ENCODE peak calls at places on chromosomes 13 and 19, in eight cellular contexts. T, J, Y, U, R, C, P and Q are unnamed samples.
A peak's percentile ranks its signal among the peaks of the same experiment; 100 is the strongest.

GRCh38 chr13:109309625-109310363 is 476.6 kb downstream of the IRS2 start:
- DNase-seq in T (no peak), J (no peak), Y (peak; percentile 34), U (no peak), R (peak; percentile 54), C (no peak), P (no peak), Q (no peak)

GRCh38 chr19:516884-517424 is 9.7 kb downstream of the TPGS1 start:
- DNase-seq in T (no peak), J (no peak), Y (no peak), U (no peak), R (no peak), C (no peak), P (no peak), Q (no peak)

GRCh38 chr13:98512774-98513327 is 64.1 kb downstream of the STK24 start:
- DNase-seq in T (no peak), J (no peak), Y (no peak), U (no peak), R (no peak), C (peak; percentile 15), P (no peak), Q (no peak)

GRCh38 chr19:14943601-14944000 is 2.3 kb downstream of the OR7C2 start:
- DNase-seq in T (no peak), J (no peak), Y (no peak), U (no peak), R (no peak), C (no peak), P (no peak), Q (no peak)

GRCh38 chr19:29397748-29398147 is 128.0 kb upstream of the VSTM2B start:
- DNase-seq in T (no peak), J (no peak), Y (no peak), U (no peak), R (no peak), C (no peak), P (no peak), Q (no peak)

GRCh38 chr19:33580026-33580644 is 41.6 kb upstream of the CHST8 start:
- DNase-seq in T (no peak), J (no peak), Y (peak; percentile 13), U (no peak), R (peak; percentile 60), C (no peak), P (no peak), Q (no peak)

GRCh38 chr13:20411638-20412342 is 113.9 kb downstream of the CRYL1 start:
- DNase-seq in T (no peak), J (no peak), Y (no peak), U (no peak), R (no peak), C (peak; percentile 26), P (no peak), Q (no peak)

GRCh38 chr13:91375119-91375729 is 23.2 kb upstream of the GPC5 start:
- DNase-seq in T (no peak), J (no peak), Y (no peak), U (no peak), R (no peak), C (no peak), P (no peak), Q (no peak)

GRCh38 chr19:7267792-7268736 is 26.1 kb downstream of the INSR start:
- DNase-seq in T (no peak), J (no peak), Y (no peak), U (no peak), R (no peak), C (no peak), P (peak; percentile 54), Q (peak; percentile 65)

GRCh38 chr13:53237696-53238095 is 209.1 kb downstream of the OLFM4 start:
- DNase-seq in T (no peak), J (no peak), Y (no peak), U (no peak), R (no peak), C (no peak), P (no peak), Q (no peak)

GRCh38 chr13:45047394-45048328 is 58.3 kb downstream of the GPALPP1 start:
- DNase-seq in T (peak; percentile 62), J (peak; percentile 71), Y (peak; percentile 80), U (peak; percentile 68), R (peak; percentile 83), C (peak; percentile 69), P (peak; percentile 81), Q (peak; percentile 69)

GRCh38 chr19:48511800-48512503 is at the start of gene LMTK3:
- DNase-seq in T (peak; percentile 79), J (no peak), Y (no peak), U (no peak), R (no peak), C (peak; percentile 77), P (no peak), Q (peak; percentile 50)

GRCh38 chr13:100098445-100099116 is 9.7 kb downstream of the PCCA start:
- DNase-seq in T (no peak), J (no peak), Y (no peak), U (no peak), R (no peak), C (no peak), P (no peak), Q (no peak)

GRCh38 chr13:52002361-52002760 is 8.9 kb downstream of the ATP7B start:
- DNase-seq in T (no peak), J (no peak), Y (no peak), U (no peak), R (no peak), C (no peak), P (no peak), Q (no peak)

GRCh38 chr19:45254044-45254531 is 3.0 kb downstream of the MARK4 start:
- DNase-seq in T (no peak), J (no peak), Y (peak; percentile 16), U (no peak), R (no peak), C (no peak), P (no peak), Q (no peak)

GRCh38 chr13:114318624-114319023 is 4.3 kb downstream of the CHAMP1 start:
- DNase-seq in T (no peak), J (no peak), Y (no peak), U (no peak), R (no peak), C (no peak), P (no peak), Q (no peak)
- H3K4me1 ChIP-seq in T (peaks cover 6% of the 10 kb centered on the region), J (peaks cover 54% of the 10 kb centered on the region), Y (peaks cover 53% of the 10 kb centered on the region), U (no peaks in the 10 kb centered on the region), R (peaks cover 7% of the 10 kb centered on the region), C (no peaks in the 10 kb centered on the region), P (no peaks in the 10 kb centered on the region), Q (peaks cover 38% of the 10 kb centered on the region)

DNA sequence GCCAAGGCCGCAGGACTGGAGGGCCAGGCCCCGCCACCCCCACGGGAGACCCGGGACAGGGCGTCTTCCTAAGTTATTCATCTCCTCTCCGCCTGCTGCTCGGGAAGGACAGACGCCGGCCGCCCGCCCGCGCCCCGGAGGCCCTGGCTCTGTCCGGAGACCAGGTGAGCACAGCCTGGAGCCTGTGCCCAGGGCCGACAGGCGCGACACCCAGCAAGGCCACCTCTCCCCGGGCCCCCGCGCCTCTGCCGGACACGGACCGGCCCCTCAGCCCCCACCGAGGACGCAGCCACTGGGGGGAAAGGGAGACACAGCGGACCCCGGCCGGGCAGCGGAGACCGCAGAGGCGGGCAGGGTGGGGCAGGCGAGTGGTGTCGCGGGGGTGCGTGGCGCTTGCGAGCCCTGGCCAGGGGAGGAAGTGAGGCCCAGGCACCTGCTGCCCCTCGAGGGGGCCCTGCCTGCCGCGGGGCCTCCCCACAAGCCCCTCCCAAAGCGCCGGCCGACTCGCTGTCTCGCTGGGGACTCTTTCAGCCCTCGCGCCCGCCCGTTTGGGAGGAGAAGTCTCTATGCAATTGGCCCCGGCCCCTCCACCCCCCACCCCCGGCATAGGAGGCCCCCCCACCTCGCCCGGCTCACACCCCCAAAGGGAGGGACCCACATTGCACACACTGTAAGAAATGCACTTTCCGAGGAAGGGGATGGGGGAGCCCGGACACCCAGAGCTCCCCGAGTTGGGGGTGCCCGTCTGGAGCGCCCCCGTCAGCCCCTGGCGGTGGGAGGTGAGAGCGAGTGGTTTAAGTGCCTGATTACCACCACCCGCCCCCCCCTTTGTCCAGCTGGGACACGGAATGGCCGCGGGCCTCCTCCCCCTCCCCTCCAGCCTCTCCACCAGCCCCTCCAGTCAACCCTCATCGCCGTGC is 17.0 kb downstream of the SMIM24 start:
- DNase-seq in T (no peak), J (no peak), Y (no peak), U (peak; percentile 21), R (no peak), C (no peak), P (peak; percentile 54), Q (no peak)
- H3K4me3 ChIP-seq in T (no peak overlapping the region), J (no peak overlapping the region), Y (no peak overlapping the region), U (no peak overlapping the region), R (no peak overlapping the region), C (no peak overlapping the region), P (no peak overlapping the region), Q (no peak overlapping the region)

GRCh38 chr13:33261426-33262068 is 24.0 kb downstream of the STARD13 start:
- DNase-seq in T (no peak), J (no peak), Y (no peak), U (peak; percentile 35), R (no peak), C (no peak), P (no peak), Q (no peak)

GRCh38 chr13:33262997-33263396 is 22.6 kb downstream of the STARD13 start:
- DNase-seq in T (no peak), J (no peak), Y (no peak), U (no peak), R (no peak), C (no peak), P (no peak), Q (no peak)

GRCh38 chr13:33263484-33263883 is 22.1 kb downstream of the STARD13 start:
- DNase-seq in T (no peak), J (no peak), Y (no peak), U (no peak), R (no peak), C (no peak), P (no peak), Q (no peak)

GRCh38 chr13:33262069-33262487 is 23.5 kb downstream of the STARD13 start:
- DNase-seq in T (no peak), J (no peak), Y (no peak), U (peak; percentile 32), R (no peak), C (no peak), P (no peak), Q (no peak)

DNA sequence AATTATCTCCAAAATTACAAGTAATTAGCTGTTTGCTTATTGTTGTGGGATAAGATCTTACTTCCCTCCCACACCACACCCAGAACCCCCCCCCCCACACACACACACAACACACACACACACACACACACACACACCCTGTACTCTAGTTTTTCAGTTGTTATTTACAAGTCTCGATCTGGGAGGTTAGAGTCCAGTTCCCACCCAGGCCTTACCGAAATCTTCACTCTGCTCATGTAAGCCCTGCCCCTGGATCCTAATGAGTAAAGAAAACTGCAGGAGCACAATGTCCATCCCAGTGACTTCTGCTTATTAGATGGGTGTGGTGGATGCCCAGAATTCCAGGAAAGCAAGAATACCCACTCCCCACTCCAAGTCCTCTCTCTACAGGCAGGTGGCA is 23.0 kb downstream of the STARD13 start:
- DNase-seq in T (no peak), J (no peak), Y (no peak), U (no peak), R (no peak), C (no peak), P (no peak), Q (no peak)
- H3K27ac ChIP-seq in T (no peak overlapping the region), J (peak overlapping the region; percentile 43), Y (peak overlapping the region; percentile 19), U (peak overlapping the region; percentile 60), R (no peak overlapping the region), C (peak overlapping the region; percentile 79), P (no peak overlapping the region), Q (peak overlapping the region; percentile 44)

DNA sequence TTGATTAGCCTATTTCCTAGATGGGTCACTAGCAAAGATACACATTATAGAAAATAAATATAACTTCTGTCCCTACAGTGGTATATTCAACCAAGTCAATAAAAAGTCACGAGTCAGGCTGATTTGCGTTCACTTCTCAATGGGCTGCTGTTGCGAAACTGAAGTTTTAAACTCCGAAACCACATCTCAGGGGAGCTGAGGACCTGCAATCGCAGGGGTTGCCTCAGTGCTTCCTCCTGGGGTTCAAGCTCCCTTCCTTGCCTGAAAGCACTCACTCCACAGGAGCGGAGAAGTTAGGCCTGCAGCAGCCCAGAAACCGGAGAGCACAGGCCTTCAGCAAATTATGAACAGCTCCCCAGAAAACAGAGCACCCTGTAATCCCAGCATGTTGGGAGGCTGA is 39.6 kb downstream of the RAB20 start:
- DNase-seq in T (no peak), J (no peak), Y (no peak), U (no peak), R (no peak), C (no peak), P (no peak), Q (peak; percentile 68)
- H3K4me1 ChIP-seq in T (peaks cover 10% of the 10 kb centered on the region), J (peaks cover 49% of the 10 kb centered on the region), Y (peaks cover 57% of the 10 kb centered on the region), U (no peaks in the 10 kb centered on the region), R (no peaks in the 10 kb centered on the region), C (peaks cover 24% of the 10 kb centered on the region), P (no peaks in the 10 kb centered on the region), Q (peaks cover 82% of the 10 kb centered on the region)